ENCODE peak calls at places on chromosomes 16 and 17, in nine cellular contexts. One of them, this sample, is unnamed.

GRCh38 chr17:19578545-19578944 is 44.9 kb downstream of the SLC47A1 start:
- DNase-seq in NCI-H1092: no peak
- DNase-seq in WTC11: no peak
- DNase-seq in retina: peak
- DNase-seq in stimulated activated CD4-positive, alpha-beta T cell treated with anti-CD3 and anti-CD28 coated beads, TNF-alpha, amount 100 ng/mL, for 4 hours: no peak
- DNase-seq in left lung: no peak
- DNase-seq in T47D: peak
- DNase-seq in cardiac fibroblast: peak
- DNase-seq in right atrium auricular region: no peak
- DNase-seq in this sample: no peak

GRCh38 chr17:58320163-58320558 is 8.4 kb downstream of the TSPOAP1 start:
- DNase-seq in NCI-H1092: no peak
- DNase-seq in WTC11: peak
- DNase-seq in retina: no peak
- DNase-seq in stimulated activated CD4-positive, alpha-beta T cell treated with anti-CD3 and anti-CD28 coated beads, TNF-alpha, amount 100 ng/mL, for 4 hours: no peak
- DNase-seq in left lung: no peak
- DNase-seq in T47D: no peak
- DNase-seq in cardiac fibroblast: no peak
- DNase-seq in right atrium auricular region: no peak
- DNase-seq in this sample: no peak

GRCh38 chr17:15404116-15404730 is 62.8 kb upstream of the TEKT3 start:
- DNase-seq in NCI-H1092: no peak
- DNase-seq in WTC11: no peak
- DNase-seq in retina: no peak
- DNase-seq in stimulated activated CD4-positive, alpha-beta T cell treated with anti-CD3 and anti-CD28 coated beads, TNF-alpha, amount 100 ng/mL, for 4 hours: no peak
- DNase-seq in left lung: no peak
- DNase-seq in T47D: no peak
- DNase-seq in cardiac fibroblast: peak
- DNase-seq in right atrium auricular region: no peak
- DNase-seq in this sample: peak

GRCh38 chr17:81181811-81182185 is 15.8 kb upstream of the AATK start:
- DNase-seq in NCI-H1092: no peak
- DNase-seq in WTC11: no peak
- DNase-seq in retina: no peak
- DNase-seq in stimulated activated CD4-positive, alpha-beta T cell treated with anti-CD3 and anti-CD28 coated beads, TNF-alpha, amount 100 ng/mL, for 4 hours: no peak
- DNase-seq in left lung: no peak
- DNase-seq in T47D: no peak
- DNase-seq in cardiac fibroblast: no peak
- DNase-seq in right atrium auricular region: no peak
- DNase-seq in this sample: no peak

GRCh38 chr17:58172369-58173071 is 5.7 kb downstream of the OR4D2 start:
- DNase-seq in NCI-H1092: no peak
- DNase-seq in WTC11: peak
- DNase-seq in retina: no peak
- DNase-seq in stimulated activated CD4-positive, alpha-beta T cell treated with anti-CD3 and anti-CD28 coated beads, TNF-alpha, amount 100 ng/mL, for 4 hours: no peak
- DNase-seq in left lung: no peak
- DNase-seq in T47D: peak
- DNase-seq in cardiac fibroblast: peak
- DNase-seq in right atrium auricular region: no peak
- DNase-seq in this sample: peak

GRCh38 chr17:80771612-80772005 is 220.0 kb upstream of the CHMP6 start:
- DNase-seq in NCI-H1092: no peak
- DNase-seq in WTC11: no peak
- DNase-seq in retina: no peak
- DNase-seq in stimulated activated CD4-positive, alpha-beta T cell treated with anti-CD3 and anti-CD28 coated beads, TNF-alpha, amount 100 ng/mL, for 4 hours: no peak
- DNase-seq in left lung: peak
- DNase-seq in T47D: no peak
- DNase-seq in cardiac fibroblast: no peak
- DNase-seq in right atrium auricular region: no peak
- DNase-seq in this sample: no peak

GRCh38 chr16:81696959-81697293 is 82.2 kb upstream of the PLCG2 start:
- DNase-seq in NCI-H1092: no peak
- DNase-seq in WTC11: no peak
- DNase-seq in retina: no peak
- DNase-seq in stimulated activated CD4-positive, alpha-beta T cell treated with anti-CD3 and anti-CD28 coated beads, TNF-alpha, amount 100 ng/mL, for 4 hours: no peak
- DNase-seq in left lung: no peak
- DNase-seq in T47D: no peak
- DNase-seq in cardiac fibroblast: no peak
- DNase-seq in right atrium auricular region: no peak
- DNase-seq in this sample: no peak

GRCh38 chr17:20944014-20944905 is 98.6 kb downstream of the USP22 start:
- DNase-seq in NCI-H1092: peak
- DNase-seq in WTC11: peak
- DNase-seq in retina: peak
- DNase-seq in stimulated activated CD4-positive, alpha-beta T cell treated with anti-CD3 and anti-CD28 coated beads, TNF-alpha, amount 100 ng/mL, for 4 hours: no peak
- DNase-seq in left lung: peak
- DNase-seq in T47D: peak
- DNase-seq in cardiac fibroblast: no peak
- DNase-seq in right atrium auricular region: no peak
- DNase-seq in this sample: peak

GRCh38 chr17:48612854-48613691 is 2.0 kb downstream of the HOXB8 start:
- DNase-seq in NCI-H1092: no peak
- DNase-seq in WTC11: no peak
- DNase-seq in retina: no peak
- DNase-seq in stimulated activated CD4-positive, alpha-beta T cell treated with anti-CD3 and anti-CD28 coated beads, TNF-alpha, amount 100 ng/mL, for 4 hours: peak
- DNase-seq in left lung: no peak
- DNase-seq in T47D: no peak
- DNase-seq in cardiac fibroblast: no peak
- DNase-seq in right atrium auricular region: no peak
- DNase-seq in this sample: peak

GRCh38 chr16:48409839-48410610 is 24.8 kb upstream of the SIAH1 start:
- DNase-seq in NCI-H1092: no peak
- DNase-seq in WTC11: no peak
- DNase-seq in retina: no peak
- DNase-seq in stimulated activated CD4-positive, alpha-beta T cell treated with anti-CD3 and anti-CD28 coated beads, TNF-alpha, amount 100 ng/mL, for 4 hours: no peak
- DNase-seq in left lung: peak
- DNase-seq in T47D: no peak
- DNase-seq in cardiac fibroblast: peak
- DNase-seq in right atrium auricular region: peak
- DNase-seq in this sample: peak

GRCh38 chr16:72788269-72788809 is 259.6 kb downstream of the ZFHX3 start:
- DNase-seq in NCI-H1092: no peak
- DNase-seq in WTC11: no peak
- DNase-seq in retina: no peak
- DNase-seq in stimulated activated CD4-positive, alpha-beta T cell treated with anti-CD3 and anti-CD28 coated beads, TNF-alpha, amount 100 ng/mL, for 4 hours: no peak
- DNase-seq in left lung: no peak
- DNase-seq in T47D: no peak
- DNase-seq in cardiac fibroblast: no peak
- DNase-seq in right atrium auricular region: no peak
- DNase-seq in this sample: no peak

GRCh38 chr17:17044846-17045561 is 2.7 kb downstream of the MPRIP start:
- DNase-seq in NCI-H1092: no peak
- DNase-seq in WTC11: peak
- DNase-seq in retina: peak
- DNase-seq in stimulated activated CD4-positive, alpha-beta T cell treated with anti-CD3 and anti-CD28 coated beads, TNF-alpha, amount 100 ng/mL, for 4 hours: no peak
- DNase-seq in left lung: no peak
- DNase-seq in T47D: no peak
- DNase-seq in cardiac fibroblast: peak
- DNase-seq in right atrium auricular region: no peak
- DNase-seq in this sample: peak

GRCh38 chr16:72853575-72853974 is 194.4 kb downstream of the ZFHX3 start:
- DNase-seq in NCI-H1092: no peak
- DNase-seq in WTC11: no peak
- DNase-seq in retina: no peak
- DNase-seq in stimulated activated CD4-positive, alpha-beta T cell treated with anti-CD3 and anti-CD28 coated beads, TNF-alpha, amount 100 ng/mL, for 4 hours: no peak
- DNase-seq in left lung: no peak
- DNase-seq in T47D: no peak
- DNase-seq in cardiac fibroblast: no peak
- DNase-seq in right atrium auricular region: no peak
- DNase-seq in this sample: no peak

GRCh38 chr16:50368410-50369132 is at the start of gene BRD7:
- DNase-seq in NCI-H1092: peak
- DNase-seq in WTC11: peak
- DNase-seq in retina: peak
- DNase-seq in stimulated activated CD4-positive, alpha-beta T cell treated with anti-CD3 and anti-CD28 coated beads, TNF-alpha, amount 100 ng/mL, for 4 hours: peak
- DNase-seq in left lung: peak
- DNase-seq in T47D: no peak
- DNase-seq in cardiac fibroblast: peak
- DNase-seq in right atrium auricular region: no peak
- DNase-seq in this sample: peak

GRCh38 chr16:64469351-64469750 is 652.5 kb downstream of the CDH11 start:
- DNase-seq in NCI-H1092: no peak
- DNase-seq in WTC11: no peak
- DNase-seq in retina: no peak
- DNase-seq in stimulated activated CD4-positive, alpha-beta T cell treated with anti-CD3 and anti-CD28 coated beads, TNF-alpha, amount 100 ng/mL, for 4 hours: no peak
- DNase-seq in left lung: no peak
- DNase-seq in T47D: no peak
- DNase-seq in cardiac fibroblast: no peak
- DNase-seq in right atrium auricular region: no peak
- DNase-seq in this sample: no peak

GRCh38 chr17:79874329-79874981 is 35.2 kb upstream of the CBX4 start:
- DNase-seq in NCI-H1092: no peak
- DNase-seq in WTC11: no peak
- DNase-seq in retina: no peak
- DNase-seq in stimulated activated CD4-positive, alpha-beta T cell treated with anti-CD3 and anti-CD28 coated beads, TNF-alpha, amount 100 ng/mL, for 4 hours: no peak
- DNase-seq in left lung: no peak
- DNase-seq in T47D: peak
- DNase-seq in cardiac fibroblast: peak
- DNase-seq in right atrium auricular region: no peak
- DNase-seq in this sample: no peak

GRCh38 chr17:16446338-16446983 is 31.1 kb downstream of the TRPV2 start:
- DNase-seq in NCI-H1092: no peak
- DNase-seq in WTC11: no peak
- DNase-seq in retina: no peak
- DNase-seq in stimulated activated CD4-positive, alpha-beta T cell treated with anti-CD3 and anti-CD28 coated beads, TNF-alpha, amount 100 ng/mL, for 4 hours: no peak
- DNase-seq in left lung: no peak
- DNase-seq in T47D: no peak
- DNase-seq in cardiac fibroblast: no peak
- DNase-seq in right atrium auricular region: no peak
- DNase-seq in this sample: no peak

GRCh38 chr17:82913304-82914043 is 73.7 kb upstream of the ZNF750 start:
- DNase-seq in NCI-H1092: no peak
- DNase-seq in WTC11: no peak
- DNase-seq in retina: no peak
- DNase-seq in stimulated activated CD4-positive, alpha-beta T cell treated with anti-CD3 and anti-CD28 coated beads, TNF-alpha, amount 100 ng/mL, for 4 hours: no peak
- DNase-seq in left lung: no peak
- DNase-seq in T47D: peak
- DNase-seq in cardiac fibroblast: no peak
- DNase-seq in right atrium auricular region: no peak
- DNase-seq in this sample: no peak

GRCh38 chr17:78872486-78872885 is 30.5 kb downstream of the CEP295NL start:
- DNase-seq in NCI-H1092: no peak
- DNase-seq in WTC11: no peak
- DNase-seq in retina: no peak
- DNase-seq in stimulated activated CD4-positive, alpha-beta T cell treated with anti-CD3 and anti-CD28 coated beads, TNF-alpha, amount 100 ng/mL, for 4 hours: no peak
- DNase-seq in left lung: no peak
- DNase-seq in T47D: no peak
- DNase-seq in cardiac fibroblast: no peak
- DNase-seq in right atrium auricular region: no peak
- DNase-seq in this sample: no peak

GRCh38 chr17:2867441-2868424 is 71.5 kb downstream of the RAP1GAP2 start:
- DNase-seq in NCI-H1092: no peak
- DNase-seq in WTC11: peak
- DNase-seq in retina: no peak
- DNase-seq in stimulated activated CD4-positive, alpha-beta T cell treated with anti-CD3 and anti-CD28 coated beads, TNF-alpha, amount 100 ng/mL, for 4 hours: no peak
- DNase-seq in left lung: no peak
- DNase-seq in T47D: no peak
- DNase-seq in cardiac fibroblast: peak
- DNase-seq in right atrium auricular region: no peak
- DNase-seq in this sample: no peak

GRCh38 chr16:30417447-30418349 is 10.3 kb downstream of the ZNF771 start:
- DNase-seq in NCI-H1092: peak
- DNase-seq in WTC11: peak
- DNase-seq in retina: peak
- DNase-seq in stimulated activated CD4-positive, alpha-beta T cell treated with anti-CD3 and anti-CD28 coated beads, TNF-alpha, amount 100 ng/mL, for 4 hours: peak
- DNase-seq in left lung: peak
- DNase-seq in T47D: peak
- DNase-seq in cardiac fibroblast: peak
- DNase-seq in right atrium auricular region: peak
- DNase-seq in this sample: no peak

GRCh38 chr16:86540894-86541293 is 14.1 kb downstream of the MTHFSD start:
- DNase-seq in NCI-H1092: no peak
- DNase-seq in WTC11: no peak
- DNase-seq in retina: no peak
- DNase-seq in stimulated activated CD4-positive, alpha-beta T cell treated with anti-CD3 and anti-CD28 coated beads, TNF-alpha, amount 100 ng/mL, for 4 hours: no peak
- DNase-seq in left lung: no peak
- DNase-seq in T47D: no peak
- DNase-seq in cardiac fibroblast: no peak
- DNase-seq in right atrium auricular region: no peak
- DNase-seq in this sample: no peak

GRCh38 chr16:4093495-4094137 is 22.6 kb downstream of the ADCY9 start:
- DNase-seq in NCI-H1092: no peak
- DNase-seq in WTC11: no peak
- DNase-seq in retina: no peak
- DNase-seq in stimulated activated CD4-positive, alpha-beta T cell treated with anti-CD3 and anti-CD28 coated beads, TNF-alpha, amount 100 ng/mL, for 4 hours: no peak
- DNase-seq in left lung: peak
- DNase-seq in T47D: no peak
- DNase-seq in cardiac fibroblast: peak
- DNase-seq in right atrium auricular region: no peak
- DNase-seq in this sample: no peak

GRCh38 chr16:84714028-84714427 is 14.2 kb downstream of the USP10 start:
- DNase-seq in NCI-H1092: no peak
- DNase-seq in WTC11: no peak
- DNase-seq in retina: no peak
- DNase-seq in stimulated activated CD4-positive, alpha-beta T cell treated with anti-CD3 and anti-CD28 coated beads, TNF-alpha, amount 100 ng/mL, for 4 hours: no peak
- DNase-seq in left lung: no peak
- DNase-seq in T47D: no peak
- DNase-seq in cardiac fibroblast: no peak
- DNase-seq in right atrium auricular region: no peak
- DNase-seq in this sample: no peak